ENCODE peak calls at places on chromosomes 3 and 15, in five cellular contexts. O is Karpas-422, W is neural progenitor cell, K is H9, P is SK-N-SH. A is an unnamed sample. For H3K9me3, the result is how much of the 10 kb centered on the place peaks cover.

GRCh38 chr15:78264304-78265136 is at the start of gene DNAJA4:
- DNase-seq in O (no peak), W (peak), K (peak), P (peak), A (peak)

GRCh38 chr3:144033863-144034262 is 62.2 kb downstream of the DIPK2A start:
- DNase-seq in O (no peak), W (no peak), K (no peak), P (no peak), A (no peak)

GRCh38 chr3:195133462-195133861 is 137.5 kb downstream of the XXYLT1 start:
- DNase-seq in O (no peak), W (no peak), K (no peak), P (no peak), A (peak)

GRCh38 chr3:161420746-161421145 is 49.4 kb upstream of the SPTSSB start:
- DNase-seq in O (no peak), W (peak), K (peak), P (no peak), A (no peak)

GRCh38 chr3:16484216-16484615 is 29.3 kb downstream of the RFTN1 start:
- DNase-seq in O (no peak), W (no peak), K (no peak), P (no peak), A (peak)

GRCh38 chr3:118534519-118534918 is 500.1 kb downstream of the IGSF11 start:
- DNase-seq in O (no peak), W (no peak), K (no peak), P (no peak), A (no peak)

GRCh38 chr15:39462691-39463090 is 118.2 kb upstream of the THBS1 start:
- DNase-seq in O (no peak), W (no peak), K (no peak), P (no peak), A (peak)

GRCh38 chr3:9791790-9792404 is 376 bp downstream of the TADA3 start:
- DNase-seq in O (no peak), W (no peak), K (no peak), P (no peak), A (no peak)

GRCh38 chr3:113439576-113439975 is 1.7 kb downstream of the CFAP44 start:
- DNase-seq in O (no peak), W (no peak), K (no peak), P (no peak), A (peak)

GRCh38 chr3:181103605-181104004 is 114.1 kb upstream of the DNAJC19 start:
- DNase-seq in O (peak), W (peak), K (peak), P (peak), A (no peak)

DNA sequence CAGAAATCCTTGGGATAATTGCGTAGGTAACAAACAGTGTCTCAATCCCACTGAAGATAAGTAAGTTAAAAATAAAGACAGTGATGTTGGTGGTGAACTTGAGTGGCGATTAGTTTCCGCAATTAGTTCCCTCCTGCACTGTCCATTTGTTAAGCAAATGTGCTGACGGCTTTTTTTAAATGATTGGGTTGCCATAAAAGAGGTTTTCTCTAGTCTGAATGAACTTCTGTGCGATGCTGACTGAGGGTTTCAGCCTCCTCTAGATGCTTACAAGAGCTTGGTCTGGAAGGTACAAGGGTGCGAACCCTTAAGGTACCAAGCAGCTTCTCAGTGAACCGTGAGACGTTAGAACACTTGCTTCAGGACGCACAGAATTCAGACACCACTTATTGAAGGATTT is 746 bp downstream of the MCTP2 start:
- DNase-seq in O (peak), W (peak), K (no peak), P (no peak), A (no peak)
- H2AFZ ChIP-seq in O (peak), W (no peak), K (peak), P (no peak), A (peak)

GRCh38 chr3:105763674-105764036 is 105.2 kb downstream of the CBLB start:
- DNase-seq in O (no peak), W (no peak), K (no peak), P (no peak), A (no peak)
- H3K9me3 ChIP-seq in O (under half), W (under half), K (under half), P (under half), A (under half)

DNA sequence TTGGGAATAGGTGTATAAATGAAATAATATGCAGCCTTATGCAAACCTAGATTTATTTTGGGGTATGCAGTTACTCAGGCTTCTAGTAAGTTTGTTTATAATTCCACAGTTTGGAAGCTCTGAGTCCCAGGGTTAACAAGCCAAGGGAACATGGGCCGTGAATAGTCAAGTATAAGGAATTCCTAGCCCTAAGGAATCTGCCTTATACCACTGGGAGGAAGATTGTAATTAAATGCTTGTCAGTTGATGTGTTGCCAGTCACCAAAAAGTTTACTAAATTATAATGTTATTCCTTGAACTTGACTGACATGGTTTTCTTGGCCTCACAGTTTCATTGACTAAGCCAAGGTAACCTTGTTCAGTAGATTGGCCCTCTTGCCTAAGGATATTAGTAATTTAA is 72.4 kb upstream of the SGO1 start:
- DNase-seq in O (no peak), W (no peak), K (no peak), P (no peak), A (no peak)
- H2AFZ ChIP-seq in O (no peak), W (no peak), K (no peak), P (no peak), A (no peak)

GRCh38 chr15:26537653-26538052 is 235.2 kb downstream of the GABRB3 start:
- DNase-seq in O (no peak), W (no peak), K (no peak), P (no peak), A (no peak)
- H3K9me3 ChIP-seq in O (under half), W (under half), K (under half), P (under half), A (under half)

DNA sequence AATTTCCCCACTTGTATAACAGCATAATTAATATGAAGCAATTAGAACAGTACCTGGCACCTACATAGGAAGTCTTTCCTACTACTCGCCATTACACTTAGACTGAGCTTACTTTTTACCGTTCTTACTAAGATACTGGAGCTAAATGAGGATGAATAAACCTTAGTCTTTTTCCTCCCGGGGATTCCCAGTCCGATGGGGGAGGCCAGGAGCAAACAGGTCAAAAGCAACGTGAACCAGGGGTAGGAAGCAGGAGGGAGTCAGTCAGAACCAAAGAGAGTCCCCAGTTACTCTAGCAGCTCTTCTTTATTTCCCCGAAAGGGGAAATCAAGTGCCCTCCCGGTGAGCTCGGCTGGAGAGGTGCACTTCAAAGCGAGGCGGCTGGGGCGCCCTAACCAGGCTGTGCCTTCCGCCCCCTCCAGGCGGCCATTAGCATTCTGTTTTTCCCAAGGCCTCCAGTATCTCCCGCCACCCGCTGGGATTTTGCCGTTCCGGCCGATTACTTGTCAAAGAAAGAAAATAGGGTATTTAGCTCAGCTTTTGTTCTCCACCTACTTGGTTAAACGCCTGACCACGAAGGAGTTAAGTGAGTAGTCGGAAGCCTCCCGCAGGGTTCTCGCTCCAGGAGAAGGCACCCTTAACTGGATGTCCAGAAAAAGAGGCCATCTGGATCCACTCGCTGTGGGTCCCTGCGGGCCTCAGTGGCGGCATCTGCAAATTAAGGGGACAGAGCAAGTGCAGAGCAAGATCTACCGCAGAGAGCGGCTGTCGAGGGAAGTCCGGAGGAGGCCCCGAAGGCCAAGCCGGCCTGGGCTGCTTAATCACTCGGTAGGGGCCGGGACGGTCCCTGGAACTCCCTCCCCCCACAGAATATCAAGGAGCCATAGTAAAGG is 6.3 kb upstream of the EOMES start:
- DNase-seq in O (no peak), W (peak), K (peak), P (peak), A (peak)
- H2AFZ ChIP-seq in O (no peak), W (no peak), K (no peak), P (no peak), A (peak)

GRCh38 chr15:29538110-29538509 is 268.5 kb upstream of the NSMCE3 start:
- DNase-seq in O (no peak), W (no peak), K (no peak), P (no peak), A (no peak)
- H3K9me3 ChIP-seq in O (under half), W (under half), K (under half), P (under half), A (under half)

DNA sequence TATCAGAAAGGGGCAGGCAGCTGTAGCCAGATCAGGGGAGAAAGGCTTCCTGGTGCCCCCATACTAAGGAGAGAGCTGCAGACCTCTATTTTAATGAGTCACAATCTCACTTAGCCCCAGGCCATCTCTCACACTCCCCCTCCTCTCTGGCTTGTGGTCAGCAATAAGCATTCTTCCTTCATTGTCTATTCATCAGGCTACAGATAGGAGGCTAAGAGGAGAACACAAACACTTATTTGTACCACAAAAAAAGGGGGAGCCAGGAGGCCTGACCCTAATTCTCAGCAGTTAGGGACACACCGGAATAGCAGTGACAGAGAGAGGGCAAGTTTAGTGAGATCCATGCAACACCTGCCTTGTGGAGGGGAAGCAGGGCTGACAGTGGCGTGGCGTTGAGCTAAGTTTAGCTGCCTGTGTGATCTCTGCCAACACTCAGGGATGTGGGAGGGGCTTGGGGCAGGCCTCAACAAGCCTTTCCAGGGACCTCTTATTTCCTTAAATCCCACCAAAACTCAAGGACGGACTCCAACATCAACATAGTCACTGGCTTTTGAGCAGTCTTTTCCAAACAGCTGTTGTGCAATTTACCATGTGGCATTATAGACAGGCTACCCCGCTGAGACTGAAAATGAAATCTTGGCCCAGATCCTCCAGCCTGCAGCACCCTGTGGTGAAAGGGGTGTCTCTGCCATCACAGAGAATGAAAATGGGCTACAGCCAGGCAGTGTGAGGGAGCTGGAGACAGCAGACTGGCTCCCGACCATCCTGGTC is 191.9 kb upstream of the TSC22D2 start:
- DNase-seq in O (peak), W (peak), K (no peak), P (peak), A (peak)
- H2AFZ ChIP-seq in O (peak), W (peak), K (no peak), P (no peak), A (no peak)

DNA sequence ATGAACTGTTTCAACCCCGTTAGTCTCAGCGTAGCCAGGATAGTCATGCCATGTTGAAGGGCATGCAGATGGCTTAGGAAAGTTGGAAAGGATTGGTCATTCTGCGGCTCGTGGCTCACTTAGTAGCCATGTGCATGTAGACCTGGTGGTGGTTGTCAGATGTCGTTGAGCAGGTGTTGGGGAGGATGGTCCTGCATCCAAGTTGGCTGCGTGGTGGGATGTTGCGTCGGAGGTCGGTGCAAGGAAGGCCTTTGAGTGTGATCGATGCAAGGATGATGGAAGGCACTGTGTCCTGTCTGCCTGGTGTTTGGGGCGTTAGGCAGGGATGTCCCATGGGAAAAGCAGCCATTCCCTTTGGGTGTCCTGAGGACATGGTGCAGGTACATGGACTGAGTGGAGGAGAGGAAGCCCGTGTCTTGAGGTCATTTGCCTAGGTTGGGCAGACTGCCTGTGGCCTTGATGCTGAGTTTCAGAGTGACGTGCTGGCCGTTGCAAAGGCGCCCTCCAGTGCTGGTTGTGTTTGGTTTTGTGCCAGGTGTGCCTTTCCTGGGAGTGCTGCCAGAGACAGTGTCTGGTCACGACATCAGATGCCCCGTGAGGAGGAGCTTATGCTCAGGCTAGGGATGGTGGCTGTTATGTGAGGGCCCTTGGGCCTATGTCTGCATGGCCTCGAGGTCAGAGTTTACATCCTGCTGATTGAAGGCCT is 103.4 kb downstream of the SNRPN start:
- DNase-seq in O (no peak), W (no peak), K (peak), P (no peak), A (no peak)
- H3K9me3 ChIP-seq in O (half or more), W (under half), K (half or more), P (under half), A (under half)

A was measured in GM23248.